ENCODE peak calls at places on chromosomes 5 and 9, in nine cellular contexts. M is AG10803, B is Peyer's patch, J is hepatocyte, N is ovary, P is stomach, F is foreskin fibroblast, A is tibial nerve, L is coronary artery. W is an unnamed sample.

GRCh38 chr5:164252-164651 is 27.0 kb upstream of the LRRC14B start:
- DNase-seq in N (no peak), L (no peak), P (no peak), J (no peak), F (no peak), B (no peak), A (no peak), M (no peak), W (peak; percentile 20)

GRCh38 chr9:74951725-74952151 is 974 bp downstream of the C9orf40 start:
- DNase-seq in N (peak; percentile 54), M (peak; percentile 22), J (peak; percentile 67), A (no peak), F (no peak), P (peak; percentile 53), B (peak; percentile 51), L (peak; percentile 79), W (peak; percentile 49)

GRCh38 chr9:16344343-16344742 is 526.1 kb downstream of the BNC2 start:
- DNase-seq in N (no peak), B (no peak), P (no peak), J (peak; percentile 33), M (peak; percentile 93), F (peak; percentile 54), L (no peak), A (no peak), W (peak; percentile 50)

GRCh38 chr9:27626629-27627564 is 53.6 kb upstream of the C9orf72 start:
- DNase-seq in A (no peak), L (no peak), B (no peak), P (no peak), M (no peak), J (no peak), N (no peak), F (no peak), W (no peak)

GRCh38 chr5:39395521-39395920 is 29.3 kb downstream of the DAB2 start:
- DNase-seq in M (no peak), L (no peak), J (no peak), N (no peak), B (no peak), P (no peak), F (no peak), A (no peak), W (no peak)

GRCh38 chr5:125093776-125094175 is 347.3 kb upstream of the ZNF608 start:
- DNase-seq in J (no peak), F (peak; percentile 86), B (no peak), L (no peak), P (no peak), M (peak; percentile 85), A (no peak), N (no peak), W (no peak)

GRCh38 chr5:125766706-125767105 is 656.5 kb upstream of the GRAMD2B start:
- DNase-seq in L (no peak), F (no peak), B (no peak), J (no peak), A (no peak), P (no peak), N (no peak), M (no peak), W (no peak)

GRCh38 chr5:53479656-53480473 is 564 bp upstream of the FST start:
- DNase-seq in P (peak; percentile 52), A (peak; percentile 49), L (no peak), J (peak; percentile 76), N (peak; percentile 68), B (no peak), F (peak; percentile 69), M (peak; percentile 85), W (no peak)

GRCh38 chr9:132411091-132411508 is 1.1 kb downstream of the CFAP77 start:
- DNase-seq in J (peak; percentile 74), A (no peak), B (peak; percentile 68), M (peak; percentile 3), P (peak; percentile 65), L (no peak), N (peak; percentile 42), F (peak; percentile 9), W (peak; percentile 66)

GRCh38 chr5:158718738-158719505 is 380.8 kb downstream of the EBF1 start:
- DNase-seq in J (no peak), P (no peak), A (no peak), M (peak; percentile 60), N (no peak), F (peak; percentile 71), L (no peak), B (no peak), W (no peak)

GRCh38 chr9:5587024-5587423 is 41.9 kb upstream of the RIC1 start:
- DNase-seq in J (no peak), F (peak; percentile 81), P (no peak), M (peak; percentile 77), L (no peak), B (no peak), N (no peak), A (no peak), W (no peak)

GRCh38 chr5:127867006-127867788 is 164.0 kb downstream of the CCDC192 start:
- DNase-seq in L (no peak), J (no peak), P (no peak), A (no peak), F (no peak), B (no peak), M (no peak), N (no peak), W (no peak)

GRCh38 chr5:54761213-54761701 is 224.1 kb downstream of the ESM1 start:
- DNase-seq in N (no peak), B (no peak), A (peak; percentile 23), P (no peak), J (peak; percentile 22), L (no peak), M (peak; percentile 100), F (peak; percentile 99), W (no peak)

GRCh38 chr5:40689442-40689841 is 9.7 kb downstream of the PTGER4 start:
- DNase-seq in F (peak; percentile 94), M (peak; percentile 91), B (no peak), N (no peak), J (peak; percentile 68), P (no peak), L (no peak), A (no peak), W (no peak)

GRCh38 chr5:179294131-179294780 is 51.0 kb downstream of the ADAMTS2 start:
- DNase-seq in P (no peak), F (no peak), J (no peak), A (no peak), N (no peak), B (no peak), L (no peak), M (peak; percentile 46), W (peak; percentile 5)

GRCh38 chr5:149831492-149831891 is 101.4 kb downstream of the PPARGC1B start:
- DNase-seq in B (no peak), N (no peak), M (peak; percentile 3), L (no peak), J (peak; percentile 34), F (no peak), A (no peak), P (no peak), W (no peak)

GRCh38 chr5:71011194-71011792 is 13.8 kb downstream of the NAIP start:
- DNase-seq in A (no peak), B (no peak), J (no peak), M (no peak), P (no peak), F (no peak), N (no peak), L (no peak), W (no peak)

GRCh38 chr9:127723450-127723849 is 7.6 kb downstream of the TTC16 start:
- DNase-seq in F (no peak), P (peak; percentile 27), M (peak; percentile 88), L (no peak), A (no peak), B (no peak), N (no peak), J (no peak), W (no peak)
- TF ChIP-seq CTCF in F (no peak), P (no peak), M (peak; percentile 27), L (no peak), A (no peak), B (no peak), N (no peak), J (no peak), W (no peak)

GRCh38 chr9:137298401-137298982 is 3.6 kb downstream of the NRARP start:
- DNase-seq in N (no peak), P (peak; percentile 70), B (no peak), J (no peak), L (no peak), M (no peak), A (no peak), F (no peak), W (peak; percentile 13)

GRCh38 chr9:137297966-137298365 is 4.1 kb downstream of the NRARP start:
- DNase-seq in P (no peak), M (no peak), F (no peak), A (no peak), B (no peak), J (no peak), N (no peak), L (no peak), W (no peak)

GRCh38 chr9:137299938-137300337 is 2.1 kb downstream of the NRARP start:
- DNase-seq in P (no peak), F (no peak), M (no peak), B (no peak), N (peak; percentile 28), J (no peak), A (no peak), L (no peak), W (no peak)

GRCh38 chr9:137300607-137301085 is 1.4 kb downstream of the NRARP start:
- DNase-seq in M (no peak), F (no peak), L (no peak), P (no peak), B (no peak), A (no peak), J (peak; percentile 47), N (peak; percentile 40), W (peak; percentile 43)

GRCh38 chr9:137298983-137299521 is 3.0 kb downstream of the NRARP start:
- DNase-seq in J (no peak), L (no peak), B (no peak), A (no peak), N (no peak), F (no peak), P (no peak), M (no peak), W (peak; percentile 16)
- H3K4me3 ChIP-seq in J (no peak overlapping the region), L (peak overlapping the region; percentile 69), B (peak overlapping the region; percentile 65), A (peak overlapping the region; percentile 54), N (no peak overlapping the region), F (no peak overlapping the region), P (peak overlapping the region; percentile 62), M (no peak overlapping the region), W (no peak overlapping the region)

GRCh38 chr5:154461531-154461930 is 15.7 kb downstream of the SAP30L start:
- DNase-seq in J (no peak), A (no peak), P (no peak), N (no peak), B (no peak), F (no peak), L (no peak), M (peak; percentile 40), W (peak; percentile 81)
- TF ChIP-seq CTCF in J (peak; percentile 26), A (no peak), P (no peak), N (no peak), B (no peak), F (peak; percentile 22), L (no peak), M (peak; percentile 26), W (peak; percentile 65)

DNA sequence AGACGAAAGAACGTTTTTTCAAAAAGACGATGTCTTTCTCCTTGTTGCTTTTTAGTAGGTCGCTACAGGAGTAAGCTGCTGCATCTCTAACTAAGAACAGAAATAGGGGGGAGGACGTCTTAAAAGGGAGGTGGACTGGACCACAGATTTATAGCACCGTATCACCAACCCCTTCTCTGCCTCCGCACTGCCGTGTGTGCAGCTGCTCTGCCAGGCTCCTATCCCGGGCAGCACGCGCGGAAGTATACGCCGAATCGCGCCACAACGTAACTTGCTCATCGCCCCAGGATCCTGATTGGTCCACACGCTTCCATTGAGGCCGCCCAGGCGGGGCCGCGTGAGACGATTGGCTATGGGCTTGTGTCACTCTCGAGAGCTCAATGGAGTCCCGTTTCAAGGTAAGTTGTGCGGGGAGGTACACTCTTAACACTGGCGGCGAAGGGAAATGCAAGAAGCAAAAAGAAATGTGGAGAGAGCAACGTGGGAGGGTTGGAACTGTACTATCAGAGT is at the start of gene ELAVL2:
- DNase-seq in N (peak; percentile 93), J (peak; percentile 95), B (peak; percentile 29), A (peak; percentile 65), F (peak; percentile 66), L (no peak), M (peak; percentile 96), P (peak; percentile 65), W (peak; percentile 98)
- H3K4me3 ChIP-seq in N (peak within 1 kb of the TSS; percentile 44), J (peak within 1 kb of the TSS; percentile 53), B (peak within 1 kb of the TSS; percentile 36), A (peak within 1 kb of the TSS; percentile 51), F (peak within 1 kb of the TSS; percentile 42), L (peak within 1 kb of the TSS; percentile 67), M (peak within 1 kb of the TSS; percentile 65), P (peak within 1 kb of the TSS; percentile 35), W (peak within 1 kb of the TSS; percentile 82)